ENCODE peak calls at places on chromosomes 12 and 14, in six cellular contexts. One of them, this sample, is unnamed.

GRCh38 chr14:71231521-71232393 is 324.5 kb downstream of the PCNX1 start:
- DNase-seq in HCT116: no peak
- DNase-seq in SK-N-SH: peak
- DNase-seq in K562: peak
- DNase-seq in A549: no peak
- DNase-seq in H1: peak
- DNase-seq in this sample: peak

GRCh38 chr12:98743362-98743953 is 98.4 kb downstream of the APAF1 start:
- DNase-seq in HCT116: peak
- DNase-seq in SK-N-SH: peak
- DNase-seq in K562: peak
- DNase-seq in A549: peak
- DNase-seq in H1: peak
- DNase-seq in this sample: peak

GRCh38 chr12:98725481-98726247 is 80.6 kb downstream of the APAF1 start:
- DNase-seq in HCT116: peak
- DNase-seq in SK-N-SH: peak
- DNase-seq in K562: peak
- DNase-seq in A549: peak
- DNase-seq in H1: no peak
- DNase-seq in this sample: peak

GRCh38 chr12:240566-240965 is 22.1 kb downstream of the SLC6A13 start:
- DNase-seq in HCT116: no peak
- DNase-seq in SK-N-SH: no peak
- DNase-seq in K562: no peak
- DNase-seq in A549: no peak
- DNase-seq in H1: no peak
- DNase-seq in this sample: no peak

GRCh38 chr12:8894986-8895385 is 19.3 kb upstream of the PHC1 start:
- DNase-seq in HCT116: no peak
- DNase-seq in SK-N-SH: no peak
- DNase-seq in K562: no peak
- DNase-seq in A549: no peak
- DNase-seq in H1: no peak
- DNase-seq in this sample: no peak

GRCh38 chr12:131231194-131231980 is 277.7 kb downstream of the ADGRD1 start:
- DNase-seq in HCT116: no peak
- DNase-seq in SK-N-SH: no peak
- DNase-seq in K562: peak
- DNase-seq in A549: no peak
- DNase-seq in H1: no peak
- DNase-seq in this sample: no peak

GRCh38 chr12:66693901-66694513 is 15.1 kb upstream of the GRIP1 start:
- DNase-seq in HCT116: peak
- DNase-seq in SK-N-SH: peak
- DNase-seq in K562: peak
- DNase-seq in A549: peak
- DNase-seq in H1: no peak
- DNase-seq in this sample: peak

GRCh38 chr12:132045751-132046150 is 96.0 kb downstream of the EP400 start:
- DNase-seq in HCT116: no peak
- DNase-seq in SK-N-SH: no peak
- DNase-seq in K562: no peak
- DNase-seq in A549: no peak
- DNase-seq in H1: no peak
- DNase-seq in this sample: no peak

GRCh38 chr12:95582230-95583058 is 31.2 kb upstream of the USP44 start:
- DNase-seq in HCT116: peak
- DNase-seq in SK-N-SH: peak
- DNase-seq in K562: no peak
- DNase-seq in A549: peak
- DNase-seq in H1: no peak
- DNase-seq in this sample: peak

GRCh38 chr12:69275471-69275891 is 36.1 kb downstream of the CPSF6 start:
- DNase-seq in HCT116: no peak
- DNase-seq in SK-N-SH: no peak
- DNase-seq in K562: no peak
- DNase-seq in A549: no peak
- DNase-seq in H1: no peak
- DNase-seq in this sample: no peak

GRCh38 chr12:28866715-28867503 is 282.2 kb upstream of the FAR2 start:
- DNase-seq in HCT116: no peak
- DNase-seq in SK-N-SH: no peak
- DNase-seq in K562: no peak
- DNase-seq in A549: no peak
- DNase-seq in H1: no peak
- DNase-seq in this sample: no peak

GRCh38 chr12:99772274-99772673 is 124.7 kb downstream of the GARIN6 start:
- DNase-seq in HCT116: no peak
- DNase-seq in SK-N-SH: no peak
- DNase-seq in K562: no peak
- DNase-seq in A549: no peak
- DNase-seq in H1: no peak
- DNase-seq in this sample: peak

DNA sequence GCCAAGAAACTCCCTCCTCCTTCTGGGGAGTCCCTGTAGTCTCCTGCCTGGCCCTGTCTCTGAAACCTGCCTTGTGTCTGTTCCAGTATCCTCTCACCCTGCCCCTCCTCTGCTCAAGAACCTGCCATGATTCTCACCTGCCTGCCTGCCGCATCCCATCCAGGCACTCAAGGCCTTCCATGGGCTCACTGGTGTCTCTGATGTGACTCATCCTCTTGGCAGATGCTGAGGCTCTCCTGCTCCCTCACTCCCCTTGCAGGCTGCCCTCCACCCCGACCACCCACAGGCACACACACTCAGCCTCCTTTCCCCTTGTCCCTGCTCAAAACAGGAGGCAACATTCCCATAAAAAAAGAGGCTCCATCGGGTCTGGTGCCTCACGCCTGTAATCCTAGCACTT is 5.8 kb upstream of the BEGAIN start:
- DNase-seq in HCT116: no peak
- DNase-seq in SK-N-SH: peak
- DNase-seq in K562: no peak
- DNase-seq in A549: no peak
- DNase-seq in H1: no peak
- DNase-seq in this sample: no peak
- TF ChIP-seq MAX in HCT116: no peak
- TF ChIP-seq MAX in SK-N-SH: no peak
- TF ChIP-seq MAX in K562: no peak
- TF ChIP-seq MAX in A549: no peak
- TF ChIP-seq MAX in H1: no peak
- TF ChIP-seq MAX in this sample: no peak

DNA sequence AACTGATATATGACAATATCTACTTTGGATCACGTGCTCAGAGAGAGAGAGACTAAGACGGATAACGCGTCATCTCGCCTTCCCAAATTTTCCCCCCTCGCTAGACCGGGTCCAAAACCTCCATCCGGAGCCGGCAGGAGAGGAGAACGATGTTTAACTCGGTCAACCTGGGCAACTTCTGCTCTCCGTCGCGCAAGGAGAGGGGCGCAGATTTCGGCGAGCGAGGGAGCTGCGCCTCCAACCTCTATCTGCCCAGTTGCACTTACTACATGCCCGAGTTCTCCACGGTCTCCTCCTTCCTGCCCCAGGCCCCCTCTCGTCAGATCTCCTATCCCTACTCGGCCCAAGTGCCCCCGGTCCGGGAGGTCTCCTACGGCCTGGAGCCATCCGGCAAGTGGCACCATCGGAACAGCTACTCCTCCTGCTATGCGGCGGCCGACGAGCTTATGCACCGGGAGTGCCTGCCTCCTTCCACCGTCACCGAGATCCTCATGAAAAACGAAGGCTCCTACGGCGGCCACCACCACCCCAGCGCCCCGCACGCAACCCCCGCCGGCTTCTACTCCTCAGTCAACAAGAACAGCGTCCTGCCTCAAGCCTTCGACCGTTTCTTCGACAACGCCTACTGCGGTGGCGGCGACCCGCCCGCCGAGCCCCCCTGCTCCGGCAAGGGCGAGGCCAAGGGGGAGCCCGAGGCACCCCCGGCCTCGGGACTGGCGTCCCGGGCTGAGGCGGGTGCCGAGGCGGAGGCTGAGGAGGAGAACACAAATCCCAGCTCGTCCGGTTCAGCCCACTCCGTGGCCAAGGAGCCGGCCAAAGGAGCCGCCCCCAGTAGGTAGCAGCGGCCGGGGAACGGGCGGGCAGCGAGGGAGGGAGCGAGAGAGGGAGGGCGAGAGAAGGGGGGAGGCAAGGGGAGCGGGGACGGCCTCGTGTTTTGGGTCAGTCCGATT is at the start of gene HOXC11:
- DNase-seq in HCT116: no peak
- DNase-seq in SK-N-SH: no peak
- DNase-seq in K562: no peak
- DNase-seq in A549: peak
- DNase-seq in H1: no peak
- DNase-seq in this sample: peak
- H3K4me3 ChIP-seq in HCT116: peak
- H3K4me3 ChIP-seq in SK-N-SH: no peak
- H3K4me3 ChIP-seq in K562: no peak
- H3K4me3 ChIP-seq in A549: peak
- H3K4me3 ChIP-seq in H1: no peak
- H3K4me3 ChIP-seq in this sample: peak

DNA sequence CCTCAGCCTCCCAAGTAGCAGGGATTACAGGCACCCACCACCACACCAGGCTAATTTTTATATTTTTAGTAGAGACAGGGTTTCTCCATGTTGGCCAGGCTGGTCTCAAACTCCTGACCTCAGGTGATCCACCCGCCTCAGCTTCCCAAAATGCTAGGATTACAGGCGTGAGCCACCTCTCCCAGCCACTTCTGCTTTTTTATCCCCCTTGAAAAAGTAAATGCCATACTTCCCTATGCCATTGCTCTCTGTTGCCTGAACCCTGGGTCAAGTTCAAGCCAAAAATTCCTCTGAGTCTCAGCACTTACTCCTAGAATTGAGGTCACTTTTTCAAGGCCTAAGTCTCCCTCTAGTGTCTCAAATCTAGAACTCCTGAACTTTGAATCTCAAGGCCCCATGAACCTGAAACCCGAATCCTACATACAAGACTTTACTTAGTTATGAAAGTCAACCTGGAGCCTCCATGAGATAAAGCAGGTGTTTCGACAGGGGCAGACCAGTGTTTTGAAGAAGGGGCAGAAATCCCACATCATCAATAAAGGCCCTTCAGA is 1.4 kb upstream of the APOBEC1 start:
- DNase-seq in HCT116: peak
- DNase-seq in SK-N-SH: no peak
- DNase-seq in K562: no peak
- DNase-seq in A549: peak
- DNase-seq in H1: no peak
- DNase-seq in this sample: peak
- TF ChIP-seq MAX in HCT116: no peak
- TF ChIP-seq MAX in SK-N-SH: no peak
- TF ChIP-seq MAX in K562: no peak
- TF ChIP-seq MAX in A549: no peak
- TF ChIP-seq MAX in H1: no peak
- TF ChIP-seq MAX in this sample: no peak

GRCh38 chr14:54642121-54642520 is 75.2 kb downstream of the SAMD4A start:
- DNase-seq in HCT116: no peak
- DNase-seq in SK-N-SH: no peak
- DNase-seq in K562: no peak
- DNase-seq in A549: no peak
- DNase-seq in H1: no peak
- DNase-seq in this sample: no peak

GRCh38 chr14:54637270-54637669 is 70.3 kb downstream of the SAMD4A start:
- DNase-seq in HCT116: no peak
- DNase-seq in SK-N-SH: no peak
- DNase-seq in K562: no peak
- DNase-seq in A549: no peak
- DNase-seq in H1: peak
- DNase-seq in this sample: no peak

GRCh38 chr14:54640480-54640879 is 73.6 kb downstream of the SAMD4A start:
- DNase-seq in HCT116: no peak
- DNase-seq in SK-N-SH: no peak
- DNase-seq in K562: no peak
- DNase-seq in A549: no peak
- DNase-seq in H1: no peak
- DNase-seq in this sample: no peak

GRCh38 chr14:54633076-54633475 is 66.1 kb downstream of the SAMD4A start:
- DNase-seq in HCT116: no peak
- DNase-seq in SK-N-SH: no peak
- DNase-seq in K562: no peak
- DNase-seq in A549: no peak
- DNase-seq in H1: no peak
- DNase-seq in this sample: no peak

DNA sequence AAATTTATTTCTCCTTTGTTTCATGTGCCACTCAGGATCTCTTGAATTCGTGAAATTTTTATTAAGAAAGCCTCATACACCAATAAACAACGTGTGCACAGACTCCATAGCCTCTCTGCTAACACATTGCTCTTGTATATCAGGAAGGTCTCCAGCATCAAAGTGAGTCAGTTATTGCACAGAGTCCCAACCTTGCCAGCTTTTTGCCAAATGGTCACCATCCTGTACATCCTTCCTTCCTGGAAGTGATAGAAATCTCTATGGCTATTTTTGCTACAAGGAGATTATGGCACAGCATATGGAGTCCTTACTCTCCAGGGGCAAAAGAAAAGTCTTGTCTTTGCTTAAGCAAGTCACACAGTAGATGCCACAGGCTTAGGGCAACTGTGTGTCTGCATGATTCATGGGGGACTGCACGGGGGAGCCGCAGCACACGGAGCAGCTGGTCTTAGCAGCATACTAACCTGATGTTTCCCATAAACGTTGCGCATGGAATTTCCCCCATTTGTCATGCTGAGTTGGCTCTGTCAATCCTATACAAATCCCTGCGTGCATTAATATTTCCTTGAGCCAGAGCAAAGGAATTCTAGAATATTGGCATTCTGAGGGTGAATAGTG is 71.0 kb downstream of the SAMD4A start:
- DNase-seq in HCT116: no peak
- DNase-seq in SK-N-SH: no peak
- DNase-seq in K562: no peak
- DNase-seq in A549: peak
- DNase-seq in H1: peak
- DNase-seq in this sample: no peak
- H3K4me3 ChIP-seq in HCT116: no peak
- H3K4me3 ChIP-seq in SK-N-SH: no peak
- H3K4me3 ChIP-seq in K562: no peak
- H3K4me3 ChIP-seq in A549: no peak
- H3K4me3 ChIP-seq in H1: no peak
- H3K4me3 ChIP-seq in this sample: no peak

DNA sequence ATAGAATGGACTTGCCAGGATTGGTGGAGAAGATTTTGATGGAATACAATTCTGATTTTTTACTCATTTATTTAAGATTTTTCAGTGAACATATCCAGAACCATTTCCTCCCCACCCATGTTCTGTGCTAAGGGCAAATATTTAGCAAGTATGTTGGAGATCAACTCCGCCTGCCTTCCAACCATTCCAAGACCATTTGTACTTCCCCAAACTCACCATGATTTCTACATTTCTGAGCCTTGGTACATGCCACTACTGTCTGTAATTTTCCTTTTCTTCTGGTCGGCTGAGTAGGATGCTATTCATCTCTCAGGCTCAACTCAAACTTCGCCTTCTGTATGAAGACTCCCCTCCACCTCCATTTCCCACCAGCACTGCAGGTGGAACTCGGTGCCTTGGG is 150.6 kb downstream of the NTF3 start:
- DNase-seq in HCT116: no peak
- DNase-seq in SK-N-SH: no peak
- DNase-seq in K562: no peak
- DNase-seq in A549: no peak
- DNase-seq in H1: no peak
- DNase-seq in this sample: no peak
- TF ChIP-seq MAX in HCT116: no peak
- TF ChIP-seq MAX in SK-N-SH: no peak
- TF ChIP-seq MAX in K562: no peak
- TF ChIP-seq MAX in A549: no peak
- TF ChIP-seq MAX in H1: no peak
- TF ChIP-seq MAX in this sample: no peak

GRCh38 chr12:121915841-121916321 is 2.5 kb upstream of the CFAP251 start:
- DNase-seq in HCT116: no peak
- DNase-seq in SK-N-SH: no peak
- DNase-seq in K562: no peak
- DNase-seq in A549: no peak
- DNase-seq in H1: no peak
- DNase-seq in this sample: no peak
- H3K4me3 ChIP-seq in HCT116: no peak
- H3K4me3 ChIP-seq in SK-N-SH: no peak
- H3K4me3 ChIP-seq in K562: no peak
- H3K4me3 ChIP-seq in A549: no peak
- H3K4me3 ChIP-seq in H1: no peak
- H3K4me3 ChIP-seq in this sample: no peak